ENCODE peak calls at places on chromosomes 1 and 21, in four cellular contexts. L, E, K and U are unnamed samples.

GRCh38 chr1:54814571-54814970 is 13.4 kb upstream of the TTC22 start:
- DNase-seq in L (no peak), E (peak; percentile 37), K (no peak), U (no peak)

GRCh38 chr1:242546849-242547724 is 22.6 kb upstream of the PLD5 start:
- DNase-seq in L (no peak), E (no peak), K (no peak), U (no peak)

GRCh38 chr21:39633043-39633442 is 20.3 kb downstream of the B3GALT5 start:
- DNase-seq in L (no peak), E (no peak), K (no peak), U (no peak)

GRCh38 chr1:245124644-245125043 is 30.1 kb upstream of the KIF26B start:
- DNase-seq in L (no peak), E (no peak), K (no peak), U (no peak)

GRCh38 chr1:31135973-31136600 is 70.6 kb upstream of the PUM1 start:
- DNase-seq in L (no peak), E (no peak), K (no peak), U (no peak)

GRCh38 chr1:39902121-39902807 is 547 bp upstream of the MYCL start:
- DNase-seq in L (no peak), E (peak; percentile 93), K (peak; percentile 90), U (peak; percentile 24)

GRCh38 chr1:227343727-227344551 is 25.6 kb upstream of the CDC42BPA start:
- DNase-seq in L (no peak), E (no peak), K (no peak), U (no peak)

GRCh38 chr1:119081267-119081666 is 59.2 kb downstream of the WARS2 start:
- DNase-seq in L (no peak), E (no peak), K (no peak), U (no peak)

GRCh38 chr1:21537932-21538630 is 28.9 kb downstream of the ALPL start:
- DNase-seq in L (no peak), E (no peak), K (no peak), U (peak; percentile 91)

GRCh38 chr1:109634771-109635750 is 15.4 kb downstream of the AMPD2 start:
- DNase-seq in L (no peak), E (peak; percentile 40), K (no peak), U (no peak)

GRCh38 chr21:29181799-29182470 is 51.5 kb downstream of the MAP3K7CL start:
- DNase-seq in L (no peak), E (no peak), K (no peak), U (peak; percentile 40)

GRCh38 chr1:223403184-223403815 is 10.1 kb downstream of the CCDC185 start:
- DNase-seq in L (no peak), E (no peak), K (no peak), U (no peak)

GRCh38 chr1:52632732-52633290 is at the start of gene SHISAL2A:
- DNase-seq in L (no peak), E (peak; percentile 82), K (no peak), U (no peak)

GRCh38 chr21:27771938-27772505 is 805.1 kb upstream of the ADAMTS5 start:
- DNase-seq in L (no peak), E (no peak), K (no peak), U (no peak)

GRCh38 chr1:14713077-14713476 is 114.6 kb downstream of the KAZN start:
- DNase-seq in L (no peak), E (no peak), K (no peak), U (no peak)

GRCh38 chr1:202630541-202630940 is 79.7 kb downstream of the SYT2 start:
- DNase-seq in L (no peak), E (no peak), K (no peak), U (no peak)

GRCh38 chr1:11568687-11569086 is 85.5 kb downstream of the FBXO2 start:
- DNase-seq in L (no peak), E (no peak), K (no peak), U (no peak)

GRCh38 chr1:196723325-196724185 is 51.1 kb upstream of the CFHR3 start:
- DNase-seq in L (no peak), E (peak; percentile 81), K (peak; percentile 29), U (peak; percentile 67)

GRCh38 chr1:89573410-89573809 is 48.8 kb downstream of the LRRC8B start:
- DNase-seq in L (no peak), E (no peak), K (no peak), U (no peak)

DNA sequence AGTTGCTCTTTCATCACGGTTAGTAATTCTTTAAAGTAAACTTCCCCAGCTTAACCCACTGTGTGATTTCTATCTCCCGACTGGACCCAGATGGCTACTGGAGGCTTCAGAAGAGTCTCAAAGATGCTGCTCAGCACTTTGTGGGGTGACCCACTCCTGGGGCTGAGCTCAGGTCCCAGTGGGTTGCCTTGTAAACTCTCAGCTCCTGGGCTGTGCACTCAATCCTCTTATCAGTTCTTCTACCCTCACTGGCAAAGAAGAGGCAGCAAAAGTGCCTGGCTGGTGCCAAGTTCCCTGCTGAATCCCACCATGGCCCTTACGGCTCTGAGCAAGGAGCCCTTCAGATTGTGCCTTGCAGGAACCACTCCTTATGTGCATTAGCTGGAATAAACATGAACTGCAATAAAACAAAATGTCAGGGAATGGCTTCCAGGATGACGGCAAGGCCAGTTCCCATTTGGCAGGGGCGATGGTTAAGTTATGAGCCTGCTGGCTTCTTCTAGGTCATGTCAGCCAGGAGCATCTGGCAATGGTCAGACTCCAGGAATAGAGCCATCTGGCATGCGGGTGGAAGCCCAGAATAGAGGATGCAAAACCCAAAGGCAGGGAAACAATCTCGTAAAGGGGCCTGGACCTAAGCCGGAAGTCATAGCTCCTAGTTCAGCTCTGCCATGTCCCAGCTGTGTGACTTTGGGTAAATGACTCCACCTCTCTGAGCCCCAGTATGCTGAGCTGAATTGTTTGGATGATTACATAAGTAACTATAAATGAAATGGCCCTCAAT is 6.7 kb downstream of the MYOC start:
- DNase-seq in L (no peak), E (no peak), K (no peak), U (no peak)
- H3K27ac ChIP-seq in L (no peak overlapping the region), E (no peak overlapping the region), K (no peak overlapping the region), U (no peak overlapping the region)

DNA sequence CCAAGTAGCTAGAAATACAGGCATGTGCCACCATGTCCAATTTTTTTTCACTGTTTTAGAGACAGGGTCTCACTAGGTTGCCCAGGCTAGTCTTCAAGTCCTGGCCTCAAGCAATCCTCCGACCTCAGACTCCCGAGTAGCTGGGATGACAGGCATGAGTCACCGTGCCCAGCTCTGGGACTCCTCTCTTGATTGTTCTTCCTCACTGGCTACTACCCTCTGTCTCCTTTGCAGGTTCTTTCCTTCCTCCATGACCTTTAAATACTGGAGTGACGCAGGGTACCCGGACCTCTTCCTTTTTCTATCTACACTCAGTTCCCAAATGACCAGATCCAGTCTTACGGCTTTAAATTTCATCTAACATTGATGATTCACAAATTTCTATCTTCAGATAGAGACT is 34.9 kb downstream of the ASH1L start:
- DNase-seq in L (no peak), E (no peak), K (no peak), U (no peak)
- TF ChIP-seq HDAC6 in L (no peak), E (no peak), K (no peak), U (no peak)

GRCh38 chr1:26300586-26301275 is 5.7 kb downstream of the UBXN11 start:
- DNase-seq in L (no peak), E (no peak), K (no peak), U (no peak)
- TF ChIP-seq EZH2 in L (no peak), E (no peak), K (no peak), U (no peak)

GRCh38 chr21:38299651-38300050 is 42.9 kb downstream of the KCNJ15 start:
- DNase-seq in L (no peak), E (no peak), K (no peak), U (no peak)

GRCh38 chr21:38297193-38297592 is 40.4 kb downstream of the KCNJ15 start:
- DNase-seq in L (no peak), E (no peak), K (no peak), U (no peak)

GRCh38 chr21:38300180-38300579 is 43.4 kb downstream of the KCNJ15 start:
- DNase-seq in L (no peak), E (no peak), K (no peak), U (no peak)

GRCh38 chr21:38297871-38298270 is 41.1 kb downstream of the KCNJ15 start:
- DNase-seq in L (no peak), E (no peak), K (no peak), U (no peak)

DNA sequence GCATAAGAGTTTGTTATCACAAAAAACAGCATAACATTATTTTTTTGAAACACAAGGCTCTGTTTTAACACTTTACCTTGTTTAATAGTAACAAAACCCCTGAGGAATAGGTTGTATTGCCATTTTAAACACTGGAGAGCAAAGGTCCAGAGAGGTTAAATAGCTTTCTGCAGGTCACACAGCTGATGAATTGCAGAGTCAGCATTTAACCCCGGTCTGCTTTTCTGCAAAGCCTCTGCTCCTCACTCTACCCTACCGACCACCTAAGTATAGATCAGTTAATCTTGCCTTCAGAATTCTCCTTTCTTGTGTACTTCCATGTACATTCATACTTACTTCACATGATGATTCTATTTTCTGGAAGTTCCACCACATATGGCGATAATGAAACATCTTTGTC is 42.0 kb downstream of the KCNJ15 start:
- DNase-seq in L (no peak), E (no peak), K (no peak), U (no peak)
- H3K27ac ChIP-seq in L (no peak overlapping the region), E (no peak overlapping the region), K (no peak overlapping the region), U (no peak overlapping the region)

GRCh38 chr1:183403386-183403957 is 14.7 kb downstream of the NMNAT2 start:
- DNase-seq in L (no peak), E (no peak), K (no peak), U (no peak)
- TF ChIP-seq HDAC6 in L (no peak), E (no peak), K (no peak), U (no peak)

GRCh38 chr1:912740-913301 is 10.9 kb upstream of the SAMD11 start:
- DNase-seq in L (no peak), E (peak; percentile 63), K (no peak), U (peak; percentile 56)

GRCh38 chr1:910881-911721 is 12.6 kb upstream of the SAMD11 start:
- DNase-seq in L (no peak), E (no peak), K (peak; percentile 77), U (no peak)

GRCh38 chr1:909861-910310 is 13.8 kb upstream of the SAMD11 start:
- DNase-seq in L (no peak), E (no peak), K (no peak), U (no peak)

GRCh38 chr1:911875-912739 is 11.6 kb upstream of the SAMD11 start:
- DNase-seq in L (no peak), E (no peak), K (no peak), U (no peak)

DNA sequence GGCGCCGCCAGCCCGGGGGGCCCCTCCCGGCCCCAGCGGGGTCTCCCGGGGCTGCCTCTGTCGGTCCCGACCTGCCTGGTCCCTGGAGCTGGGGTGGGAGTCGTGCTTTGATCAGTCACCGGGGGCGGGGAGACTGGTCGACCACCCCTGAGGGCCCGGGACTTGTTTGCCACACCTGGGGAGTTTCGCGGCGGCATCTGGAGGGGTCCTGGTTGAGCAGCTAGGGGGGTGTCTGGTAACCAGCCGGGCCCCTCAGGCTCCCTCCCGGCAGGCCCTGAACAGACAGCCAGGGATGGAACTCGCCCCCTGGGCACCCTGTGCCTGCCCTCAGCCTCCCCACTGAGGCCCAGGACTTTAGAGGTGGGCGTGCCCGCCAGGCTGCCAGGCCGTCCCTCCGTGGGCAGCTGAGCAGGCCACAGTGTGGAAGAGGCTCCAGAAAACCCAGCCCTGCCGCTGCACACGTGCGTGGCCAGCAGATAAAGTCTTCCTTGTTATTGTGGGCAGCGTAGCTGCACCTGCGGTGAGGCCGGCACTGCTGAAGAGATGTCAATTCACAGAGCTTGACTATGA is 13.3 kb upstream of the SAMD11 start:
- DNase-seq in L (no peak), E (no peak), K (no peak), U (no peak)
- TF ChIP-seq EZH2 in L (no peak), E (no peak), K (no peak), U (no peak)

GRCh38 chr21:44925027-44925755 is 4.5 kb upstream of the ITGB2 start:
- DNase-seq in L (no peak), E (no peak), K (no peak), U (no peak)
- H3K27ac ChIP-seq in L (no peak overlapping the region), E (no peak overlapping the region), K (no peak overlapping the region), U (no peak overlapping the region)